ENCODE peak calls at places on chromosomes 1 and 21, in eight cellular contexts. V is mucosa of descending colon; F is GM06990; D is type B pancreatic cell; J is stimulated activated CD4-positive, alpha-beta T cell treated with anti-CD3 and anti-CD28 coated beads, Interleukin-4, amount 100 ng/mL, for 4 hours; C is pancreas; W is NCI-H1092; M is stimulated activated CD8-positive, alpha-beta memory T cell treated with anti-CD3 and anti-CD28 coated beads, Interleukin-12 subunit alpha, Interleukin-12 subunit beta, amount 100 ng/mL, for 1 hour. Z is an unnamed sample.

GRCh38 chr1:231606712-231607111 is 19.9 kb upstream of the DISC1 start:
- DNase-seq in V (no peak), F (no peak), D (no peak), J (no peak), C (no peak), W (no peak), M (no peak), Z (no peak)

GRCh38 chr1:18944810-18945209 is 11.7 kb downstream of the IFFO2 start:
- DNase-seq in V (no peak), F (no peak), D (no peak), J (no peak), C (no peak), W (no peak), M (no peak), Z (no peak)

GRCh38 chr1:172180886-172181285 is 239.6 kb upstream of the C1orf105 start:
- DNase-seq in V (peak; percentile 54), F (peak; percentile 32), D (no peak), J (peak; percentile 21), C (no peak), W (no peak), M (no peak), Z (no peak)

GRCh38 chr1:168520052-168520751 is 23.6 kb downstream of the XCL2 start:
- DNase-seq in V (no peak), F (peak; percentile 30), D (no peak), J (no peak), C (no peak), W (no peak), M (no peak), Z (no peak)

GRCh38 chr1:150582371-150582770 is 3.0 kb upstream of the MCL1 start:
- DNase-seq in V (no peak), F (no peak), D (no peak), J (no peak), C (no peak), W (no peak), M (no peak), Z (no peak)

GRCh38 chr1:53665996-53666395 is 73.0 kb downstream of the GLIS1 start:
- DNase-seq in V (no peak), F (no peak), D (no peak), J (no peak), C (no peak), W (no peak), M (no peak), Z (no peak)

GRCh38 chr1:75559800-75560199 is 51.1 kb downstream of the SLC44A5 start:
- DNase-seq in V (no peak), F (no peak), D (no peak), J (no peak), C (no peak), W (no peak), M (no peak), Z (no peak)

GRCh38 chr1:910311-910880 is 13.3 kb upstream of the SAMD11 start:
- DNase-seq in V (peak; percentile 21), F (peak; percentile 7), D (no peak), J (no peak), C (peak; percentile 13), W (no peak), M (no peak), Z (peak; percentile 70)

GRCh38 chr1:238672262-238672661 is 714.1 kb upstream of the CHRM3 start:
- DNase-seq in V (no peak), F (no peak), D (no peak), J (no peak), C (no peak), W (no peak), M (no peak), Z (no peak)

GRCh38 chr1:3034162-3034561 is 12.9 kb downstream of the ACTRT2 start:
- DNase-seq in V (no peak), F (no peak), D (no peak), J (no peak), C (no peak), W (no peak), M (no peak), Z (no peak)

GRCh38 chr1:41381691-41382530 is 20.7 kb downstream of the FOXO6 start:
- DNase-seq in V (peak; percentile 67), F (no peak), D (no peak), J (peak; percentile 44), C (peak; percentile 43), W (no peak), M (no peak), Z (no peak)

GRCh38 chr1:23116216-23116836 is 52.3 kb downstream of the LUZP1 start:
- DNase-seq in V (no peak), F (no peak), D (no peak), J (no peak), C (no peak), W (no peak), M (no peak), Z (no peak)

GRCh38 chr21:34524671-34525601 is 12.9 kb upstream of the KCNE1 start:
- DNase-seq in V (no peak), F (no peak), D (no peak), J (no peak), C (no peak), W (no peak), M (no peak), Z (no peak)

GRCh38 chr21:27112186-27112585 is 145.3 kb upstream of the ADAMTS5 start:
- DNase-seq in V (no peak), F (no peak), D (no peak), J (no peak), C (no peak), W (no peak), M (no peak), Z (no peak)

GRCh38 chr1:145823565-145824498 is at the start of the genes POLR3C and RNF115:
- DNase-seq in V (peak; percentile 92), F (peak; percentile 89), D (peak; percentile 89), J (peak; percentile 79), C (peak; percentile 89), W (peak; percentile 83), M (peak; percentile 80), Z (peak; percentile 94)

GRCh38 chr1:241957692-241958494 is at the start of gene BECN2:
- DNase-seq in V (no peak), F (no peak), D (no peak), J (no peak), C (no peak), W (no peak), M (no peak), Z (no peak)

GRCh38 chr1:58884706-58885661 is 101.1 kb upstream of the JUN start:
- DNase-seq in V (peak; percentile 77), F (no peak), D (no peak), J (no peak), C (peak; percentile 89), W (peak; percentile 74), M (no peak), Z (no peak)

GRCh38 chr1:149843302-149844041 is 55.9 kb upstream of the BOLA1 start:
- DNase-seq in V (no peak), F (no peak), D (no peak), J (no peak), C (no peak), W (no peak), M (no peak), Z (no peak)

GRCh38 chr1:33180226-33181037 is 1.4 kb downstream of the TRIM62 start:
- DNase-seq in V (peak; percentile 92), F (peak; percentile 85), D (peak; percentile 85), J (peak; percentile 80), C (peak; percentile 89), W (peak; percentile 80), M (peak; percentile 62), Z (peak; percentile 93)

GRCh38 chr21:42028754-42029385 is 18.7 kb upstream of the ZBTB21 start:
- DNase-seq in V (peak; percentile 44), F (no peak), D (no peak), J (no peak), C (no peak), W (no peak), M (no peak), Z (no peak)

GRCh38 chr1:177355575-177355974 is 184.8 kb downstream of the BRINP2 start:
- DNase-seq in V (no peak), F (no peak), D (no peak), J (no peak), C (peak; percentile 16), W (no peak), M (no peak), Z (no peak)

GRCh38 chr1:44907909-44908308 is 64.9 kb upstream of the PTCH2 start:
- DNase-seq in V (no peak), F (no peak), D (no peak), J (no peak), C (no peak), W (no peak), M (no peak), Z (no peak)

GRCh38 chr1:183918589-183918988 is 113.7 kb downstream of the RGL1 start:
- DNase-seq in V (no peak), F (no peak), D (no peak), J (no peak), C (no peak), W (no peak), M (no peak), Z (no peak)

GRCh38 chr21:25402134-25402957 is 204.9 kb downstream of the MRPL39 start:
- DNase-seq in V (no peak), F (no peak), D (no peak), J (no peak), C (no peak), W (no peak), M (no peak), Z (no peak)

GRCh38 chr1:112267929-112268328 is 128.1 kb upstream of the CTTNBP2NL start:
- DNase-seq in V (peak; percentile 42), F (no peak), D (no peak), J (no peak), C (peak; percentile 16), W (no peak), M (no peak), Z (no peak)

GRCh38 chr1:79079770-79080169 is 73.2 kb upstream of the ADGRL4 start:
- DNase-seq in V (no peak), F (no peak), D (no peak), J (no peak), C (no peak), W (no peak), M (no peak), Z (no peak)

GRCh38 chr1:167981933-167982332 is 45.1 kb upstream of the MPC2 start:
- DNase-seq in V (no peak), F (no peak), D (no peak), J (no peak), C (no peak), W (no peak), M (no peak), Z (no peak)

Z was measured in coronary artery.